ENCODE peak calls at places on chromosome 9, in five cellular contexts. G is mesothelial cell of epicardium, U is NCI-H2107, O is Kasumi-1, F is PC-3. P is an unnamed sample.

GRCh38 chr9:126371007-126371870 is 44.6 kb downstream of the MVB12B start:
- DNase-seq in O (no peak), U (no peak), G (no peak), F (no peak), P (no peak)

GRCh38 chr9:104557179-104557634 is 11.8 kb upstream of the OR13C8 start:
- DNase-seq in U (no peak), F (no peak), O (no peak), G (no peak), P (peak)

GRCh38 chr9:128026255-128027165 is 40.6 kb downstream of the NAIF1 start:
- DNase-seq in G (no peak), O (peak), F (no peak), U (no peak), P (no peak)

GRCh38 chr9:219670-220365 is 5.2 kb downstream of the DOCK8 start:
- DNase-seq in G (no peak), U (no peak), F (no peak), O (peak), P (no peak)

GRCh38 chr9:131407717-131408195 is 13.9 kb downstream of the PRRC2B start:
- DNase-seq in G (no peak), F (no peak), U (no peak), O (peak), P (peak)

GRCh38 chr9:116717150-116717549 is 30.0 kb downstream of the TRIM32 start:
- DNase-seq in O (no peak), G (no peak), U (no peak), F (no peak), P (no peak)

GRCh38 chr9:130908129-130908877 is 11.7 kb upstream of the QRFP start:
- DNase-seq in O (peak), U (no peak), G (no peak), F (no peak), P (no peak)

GRCh38 chr9:96420468-96421219 is 2.5 kb upstream of the ZNF367 start:
- DNase-seq in U (no peak), G (no peak), O (peak), F (peak), P (no peak)

GRCh38 chr9:121699271-121700164 is 48.1 kb downstream of the DAB2IP start:
- DNase-seq in G (peak), U (no peak), O (no peak), F (peak), P (no peak)

GRCh38 chr9:129007035-129007765 is 20.9 kb downstream of the SH3GLB2 start:
- DNase-seq in G (no peak), F (no peak), O (no peak), U (no peak), P (no peak)

GRCh38 chr9:79719989-79720388 is 148.2 kb downstream of the TLE4 start:
- DNase-seq in O (no peak), F (no peak), U (no peak), G (no peak), P (no peak)

GRCh38 chr9:33750307-33750838 is 45.0 kb upstream of the PRSS3 start:
- DNase-seq in O (no peak), U (no peak), G (no peak), F (peak), P (no peak)

GRCh38 chr9:23598994-23599393 is 227.0 kb downstream of the ELAVL2 start:
- DNase-seq in G (no peak), F (peak), U (no peak), O (no peak), P (no peak)

GRCh38 chr9:128371622-128372117 is 496 bp downstream of the URM1 start:
- DNase-seq in U (no peak), G (no peak), O (no peak), F (no peak), P (no peak)

P was measured in NCI-H187.